ENCODE peak calls at places on chromosomes 5 and 9, in ten cellular contexts. B is HL-60, C is breast epithelium, Q is tibial artery, W is dorsolateral prefrontal cortex, P is osteocyte, K is left ventricle myocardium inferior, F is astrocyte of the spinal cord, S is heart right ventricle, L is spleen. A is an unnamed sample.

GRCh38 chr5:160556886-160557285 is 135.2 kb downstream of the PTTG1 start:
- DNase-seq in B (no peak), F (peak), S (no peak), W (no peak), P (no peak), L (no peak), Q (no peak), C (no peak), K (no peak), A (no peak)

GRCh38 chr5:11252523-11252922 is 491.5 kb upstream of the DAP start:
- DNase-seq in F (no peak), B (no peak), S (no peak), C (no peak), L (no peak), Q (no peak), K (no peak), P (no peak), W (no peak), A (no peak)

GRCh38 chr9:134944351-134944802 is 26.7 kb upstream of the FCN1 start:
- DNase-seq in F (no peak), S (no peak), B (no peak), C (no peak), W (no peak), P (no peak), L (peak), K (no peak), Q (no peak), A (no peak)

GRCh38 chr5:158466196-158466595 is 607.3 kb upstream of the CLINT1 start:
- DNase-seq in B (peak), P (no peak), F (no peak), K (no peak), S (no peak), Q (no peak), C (no peak), L (no peak), W (no peak), A (no peak)

GRCh38 chr5:72108200-72109050 is 1.1 kb downstream of the MAP1B start:
- DNase-seq in W (peak), F (peak), Q (peak), B (no peak), K (peak), S (peak), C (peak), L (peak), P (peak), A (peak)

GRCh38 chr9:127905788-127906191 is 6.4 kb upstream of the ST6GALNAC6 start:
- DNase-seq in Q (peak), K (no peak), W (no peak), P (no peak), L (peak), B (no peak), C (no peak), F (no peak), S (no peak), A (no peak)

GRCh38 chr5:41404757-41405156 is 105.6 kb downstream of the PLCXD3 start:
- DNase-seq in K (no peak), F (no peak), W (no peak), C (no peak), Q (no peak), L (no peak), S (no peak), B (no peak), P (no peak), A (no peak)

GRCh38 chr9:130024597-130024994 is 18.4 kb downstream of the FNBP1 start:
- DNase-seq in L (no peak), B (no peak), S (no peak), P (no peak), F (no peak), Q (no peak), W (no peak), K (no peak), C (no peak), A (no peak)

GRCh38 chr9:34381323-34381722 is 4.6 kb upstream of the MYORG start:
- DNase-seq in W (no peak), P (peak), Q (no peak), B (no peak), C (no peak), K (no peak), F (no peak), L (peak), S (peak), A (no peak)

GRCh38 chr9:122332083-122332482 is 38.7 kb upstream of the PTGS1 start:
- DNase-seq in B (peak), P (no peak), W (no peak), L (no peak), C (no peak), S (no peak), Q (no peak), K (no peak), F (no peak), A (no peak)

GRCh38 chr9:27602107-27602836 is 29.0 kb upstream of the C9orf72 start:
- DNase-seq in K (no peak), W (no peak), B (peak), L (no peak), C (no peak), P (no peak), S (no peak), Q (no peak), F (no peak), A (no peak)

GRCh38 chr9:95305770-95306492 is 11.6 kb downstream of the FANCC start:
- DNase-seq in S (no peak), W (no peak), Q (no peak), K (no peak), P (no peak), B (no peak), C (no peak), L (no peak), F (peak), A (no peak)

GRCh38 chr5:143440448-143441102 is 37.1 kb upstream of the NR3C1 start:
- DNase-seq in F (no peak), B (no peak), L (no peak), C (no peak), P (no peak), Q (no peak), S (no peak), K (no peak), W (no peak), A (no peak)

GRCh38 chr9:89617978-89618377 is 13.2 kb downstream of the GADD45G start:
- DNase-seq in L (no peak), W (no peak), F (no peak), P (no peak), Q (no peak), S (no peak), C (no peak), K (no peak), B (no peak), A (no peak)

GRCh38 chr9:35808433-35808832 is 3.6 kb downstream of the SPAG8 start:
- DNase-seq in P (no peak), K (no peak), C (no peak), W (no peak), Q (no peak), B (no peak), F (no peak), L (no peak), S (no peak), A (no peak)

GRCh38 chr9:136961279-136962065 is 9.4 kb downstream of the LCN12 start:
- DNase-seq in C (no peak), K (peak), Q (no peak), F (peak), B (no peak), W (no peak), P (no peak), S (peak), L (no peak), A (no peak)

GRCh38 chr5:100311811-100312210 is 223.4 kb upstream of the FAM174A start:
- DNase-seq in K (no peak), C (no peak), S (no peak), P (no peak), L (no peak), Q (no peak), W (no peak), B (no peak), F (peak), A (no peak)
- TF ChIP-seq CTCF in K (no peak), C (no peak), S (no peak), P (no peak), L (no peak), Q (no peak), W (no peak), B (no peak), F (peak), A (peak)

GRCh38 chr5:14871573-14872069 is at the start of gene ANKH:
- DNase-seq in C (peak), L (peak), W (peak), S (peak), Q (peak), K (peak), B (peak), P (peak), F (peak), A (peak)

GRCh38 chr5:14869286-14870164 is 2.1 kb downstream of the ANKH start:
- DNase-seq in Q (no peak), S (no peak), P (no peak), F (no peak), C (no peak), L (no peak), B (no peak), K (no peak), W (no peak), A (no peak)

GRCh38 chr5:14871084-14871572 is 450 bp downstream of the ANKH start:
- DNase-seq in P (no peak), K (peak), Q (peak), W (no peak), F (no peak), S (peak), B (no peak), L (peak), C (no peak), A (peak)

GRCh38 chr5:14868771-14869170 is 2.8 kb downstream of the ANKH start:
- DNase-seq in F (no peak), S (no peak), B (no peak), W (no peak), P (no peak), Q (no peak), K (no peak), L (no peak), C (no peak), A (peak)

GRCh38 chr5:14870347-14871083 is 1.1 kb downstream of the ANKH start:
- DNase-seq in K (peak), L (peak), B (no peak), S (peak), F (no peak), C (no peak), Q (peak), W (no peak), P (no peak), A (peak)
- TF ChIP-seq CTCF in K (peak), L (peak), B (no peak), S (peak), F (no peak), C (no peak), Q (no peak), W (no peak), P (no peak), A (no peak)

DNA sequence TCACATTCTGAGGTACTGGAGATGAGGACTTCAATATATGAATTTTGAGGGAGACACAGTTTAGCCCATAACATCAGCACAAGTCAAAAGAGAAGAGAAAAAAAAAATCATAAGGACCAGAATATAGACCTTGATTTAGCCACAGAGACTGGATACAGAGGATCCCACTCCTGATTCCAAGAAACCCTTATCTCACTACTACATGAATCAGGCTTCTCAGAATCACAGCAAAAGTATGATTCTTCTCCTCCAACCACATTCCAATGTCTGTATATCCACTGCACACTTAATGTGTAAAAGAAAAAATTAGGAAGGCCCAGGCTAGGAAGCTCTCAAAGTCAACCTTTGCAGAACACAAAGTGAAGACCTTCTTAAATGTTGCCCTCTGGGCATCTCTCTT is 610.9 kb downstream of the DTWD2 start:
- DNase-seq in S (no peak), Q (no peak), B (no peak), K (no peak), P (no peak), C (no peak), W (no peak), F (no peak), L (no peak), A (no peak)
- TF ChIP-seq CTCF in S (no peak), Q (no peak), B (no peak), K (no peak), P (no peak), C (no peak), W (no peak), F (no peak), L (no peak), A (no peak)

GRCh38 chr9:69750085-69750484 is 9.7 kb downstream of the PTAR1 start:
- DNase-seq in B (no peak), F (no peak), L (no peak), Q (no peak), W (no peak), S (no peak), P (no peak), K (no peak), C (no peak), A (no peak)

GRCh38 chr9:69744688-69745380 is 15.0 kb downstream of the PTAR1 start:
- DNase-seq in L (no peak), F (peak), W (no peak), B (no peak), Q (no peak), K (no peak), S (no peak), C (no peak), P (no peak), A (no peak)

GRCh38 chr9:69746859-69747560 is 12.8 kb downstream of the PTAR1 start:
- DNase-seq in K (no peak), S (no peak), C (no peak), F (no peak), B (no peak), Q (no peak), L (no peak), P (no peak), W (no peak), A (no peak)

GRCh38 chr9:69745716-69746538 is 13.9 kb downstream of the PTAR1 start:
- DNase-seq in W (no peak), F (peak), P (no peak), K (no peak), B (peak), C (no peak), Q (no peak), S (no peak), L (no peak), A (no peak)

DNA sequence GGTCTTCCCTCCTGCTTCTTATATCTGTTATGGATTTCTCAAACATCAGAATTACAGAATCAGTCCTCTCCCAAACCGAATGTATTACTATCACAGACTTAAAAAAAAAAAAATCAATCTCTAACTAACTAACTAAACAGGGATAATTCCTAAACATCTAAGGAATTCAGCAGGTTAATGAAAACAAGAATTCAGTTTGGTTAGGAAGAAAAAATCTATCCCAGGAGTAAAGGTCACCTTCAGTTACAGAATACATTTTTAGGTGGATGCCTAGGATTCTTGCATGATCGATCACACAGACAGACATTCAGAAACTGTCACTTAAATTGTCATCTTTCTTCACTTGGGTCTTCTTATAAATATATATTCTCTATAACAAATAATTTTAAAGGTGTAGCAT is 11.5 kb downstream of the PTAR1 start:
- DNase-seq in L (no peak), B (no peak), P (no peak), Q (no peak), K (no peak), W (no peak), C (no peak), S (no peak), F (no peak), A (no peak)
- TF ChIP-seq CTCF in L (no peak), B (no peak), P (no peak), Q (no peak), K (no peak), W (no peak), C (no peak), S (no peak), F (no peak), A (no peak)

GRCh38 chr9:109162652-109163051 is 4.4 kb downstream of the FRRS1L start:
- DNase-seq in C (no peak), P (no peak), S (no peak), L (no peak), W (no peak), F (no peak), K (no peak), B (no peak), Q (no peak), A (no peak)

GRCh38 chr9:109159583-109159982 is 7.5 kb downstream of the FRRS1L start:
- DNase-seq in S (no peak), K (no peak), C (no peak), W (no peak), Q (no peak), P (no peak), L (no peak), F (no peak), B (no peak), A (no peak)

GRCh38 chr9:109161471-109161870 is 5.6 kb downstream of the FRRS1L start:
- DNase-seq in F (no peak), K (no peak), P (no peak), Q (no peak), S (no peak), C (no peak), W (no peak), B (no peak), L (no peak), A (no peak)

GRCh38 chr9:109156705-109157104 is 10.3 kb downstream of the FRRS1L start:
- DNase-seq in C (no peak), Q (no peak), L (no peak), F (no peak), K (no peak), P (no peak), S (no peak), B (no peak), W (no peak), A (no peak)

GRCh38 chr9:109158656-109159055 is 8.4 kb downstream of the FRRS1L start:
- DNase-seq in Q (no peak), K (no peak), L (no peak), S (no peak), B (no peak), C (no peak), P (no peak), F (no peak), W (no peak), A (no peak)
- TF ChIP-seq CTCF in Q (no peak), K (no peak), L (no peak), S (no peak), B (no peak), C (no peak), P (no peak), F (no peak), W (no peak), A (no peak)